ENCODE peak calls at places on chromosomes 16 and 17, in eight cellular contexts. One of them, this sample, is unnamed.

GRCh38 chr17:36691606-36692005 is 90.2 kb downstream of the MRM1 start:
- DNase-seq in breast epithelium: no peak
- DNase-seq in gastrocnemius medialis: no peak
- DNase-seq in lower leg skin: no peak
- DNase-seq in heart left ventricle: no peak
- DNase-seq in H54: no peak
- DNase-seq in upper lobe of left lung: no peak
- DNase-seq in A549: no peak
- DNase-seq in this sample: no peak

GRCh38 chr17:4900231-4901107 is 1.1 kb downstream of the C17orf107 start:
- DNase-seq in breast epithelium: no peak
- DNase-seq in gastrocnemius medialis: no peak
- DNase-seq in H54: no peak
- DNase-seq in upper lobe of left lung: peak
- DNase-seq in lower leg skin: no peak
- DNase-seq in heart left ventricle: no peak
- DNase-seq in A549: no peak
- DNase-seq in this sample: no peak

GRCh38 chr16:12793120-12793889 is 10.4 kb downstream of the CPPED1 start:
- DNase-seq in gastrocnemius medialis: no peak
- DNase-seq in heart left ventricle: no peak
- DNase-seq in upper lobe of left lung: no peak
- DNase-seq in lower leg skin: no peak
- DNase-seq in A549: no peak
- DNase-seq in H54: no peak
- DNase-seq in breast epithelium: no peak
- DNase-seq in this sample: no peak

GRCh38 chr16:21608647-21609328 is 9.4 kb downstream of the METTL9 start:
- DNase-seq in gastrocnemius medialis: no peak
- DNase-seq in upper lobe of left lung: peak
- DNase-seq in lower leg skin: no peak
- DNase-seq in H54: no peak
- DNase-seq in breast epithelium: no peak
- DNase-seq in A549: no peak
- DNase-seq in heart left ventricle: no peak
- DNase-seq in this sample: no peak

GRCh38 chr17:5919104-5919503 is 151.1 kb upstream of the WSCD1 start:
- DNase-seq in lower leg skin: peak
- DNase-seq in breast epithelium: no peak
- DNase-seq in upper lobe of left lung: no peak
- DNase-seq in gastrocnemius medialis: no peak
- DNase-seq in A549: no peak
- DNase-seq in H54: no peak
- DNase-seq in heart left ventricle: no peak
- DNase-seq in this sample: no peak

GRCh38 chr16:47586121-47586520 is 125.0 kb downstream of the PHKB start:
- DNase-seq in breast epithelium: no peak
- DNase-seq in A549: no peak
- DNase-seq in upper lobe of left lung: no peak
- DNase-seq in gastrocnemius medialis: no peak
- DNase-seq in H54: no peak
- DNase-seq in heart left ventricle: no peak
- DNase-seq in lower leg skin: no peak
- DNase-seq in this sample: no peak

GRCh38 chr16:60206511-60206910 is 1472.4 kb upstream of the GOT2 start:
- DNase-seq in upper lobe of left lung: no peak
- DNase-seq in gastrocnemius medialis: no peak
- DNase-seq in breast epithelium: no peak
- DNase-seq in lower leg skin: no peak
- DNase-seq in heart left ventricle: no peak
- DNase-seq in H54: no peak
- DNase-seq in A549: no peak
- DNase-seq in this sample: no peak

GRCh38 chr16:57863434-57864160 is 61.3 kb upstream of the KIFC3 start:
- DNase-seq in upper lobe of left lung: peak
- DNase-seq in breast epithelium: no peak
- DNase-seq in A549: peak
- DNase-seq in H54: peak
- DNase-seq in lower leg skin: peak
- DNase-seq in heart left ventricle: peak
- DNase-seq in gastrocnemius medialis: peak
- DNase-seq in this sample: peak

GRCh38 chr16:546909-547770 is 13.1 kb upstream of the PRR35 start:
- DNase-seq in lower leg skin: no peak
- DNase-seq in breast epithelium: peak
- DNase-seq in heart left ventricle: peak
- DNase-seq in A549: peak
- DNase-seq in upper lobe of left lung: peak
- DNase-seq in H54: no peak
- DNase-seq in gastrocnemius medialis: peak
- DNase-seq in this sample: peak

GRCh38 chr16:57988929-57989328 is 11.5 kb downstream of the ZNF319 start:
- DNase-seq in A549: peak
- DNase-seq in gastrocnemius medialis: no peak
- DNase-seq in breast epithelium: no peak
- DNase-seq in H54: no peak
- DNase-seq in heart left ventricle: peak
- DNase-seq in lower leg skin: no peak
- DNase-seq in upper lobe of left lung: peak
- DNase-seq in this sample: peak

GRCh38 chr17:60442271-60443201 is 20.2 kb downstream of the CHCT1 start:
- DNase-seq in lower leg skin: no peak
- DNase-seq in gastrocnemius medialis: no peak
- DNase-seq in breast epithelium: no peak
- DNase-seq in A549: no peak
- DNase-seq in upper lobe of left lung: no peak
- DNase-seq in H54: no peak
- DNase-seq in heart left ventricle: no peak
- DNase-seq in this sample: no peak

GRCh38 chr17:7380855-7381683 is at the start of gene TNK1:
- DNase-seq in upper lobe of left lung: peak
- DNase-seq in breast epithelium: peak
- DNase-seq in A549: no peak
- DNase-seq in heart left ventricle: peak
- DNase-seq in H54: no peak
- DNase-seq in lower leg skin: peak
- DNase-seq in gastrocnemius medialis: no peak
- DNase-seq in this sample: peak

GRCh38 chr17:50144845-50145531 is 5.5 kb downstream of the PPP1R9B start:
- DNase-seq in upper lobe of left lung: no peak
- DNase-seq in gastrocnemius medialis: peak
- DNase-seq in A549: no peak
- DNase-seq in H54: no peak
- DNase-seq in breast epithelium: peak
- DNase-seq in lower leg skin: no peak
- DNase-seq in heart left ventricle: no peak
- DNase-seq in this sample: no peak

GRCh38 chr17:58517928-58518609 is 3.6 kb upstream of the MTMR4 start:
- DNase-seq in lower leg skin: peak
- DNase-seq in H54: peak
- DNase-seq in heart left ventricle: peak
- DNase-seq in upper lobe of left lung: peak
- DNase-seq in breast epithelium: peak
- DNase-seq in A549: peak
- DNase-seq in gastrocnemius medialis: peak
- DNase-seq in this sample: peak
- TF ChIP-seq POLR2A in lower leg skin: no peak
- TF ChIP-seq POLR2A in H54: peak
- TF ChIP-seq POLR2A in heart left ventricle: peak
- TF ChIP-seq POLR2A in upper lobe of left lung: peak
- TF ChIP-seq POLR2A in breast epithelium: peak
- TF ChIP-seq POLR2A in A549: peak
- TF ChIP-seq POLR2A in gastrocnemius medialis: peak
- TF ChIP-seq POLR2A in this sample: peak

GRCh38 chr17:48429638-48430586 is at the start of gene SKAP1:
- DNase-seq in lower leg skin: no peak
- DNase-seq in H54: no peak
- DNase-seq in breast epithelium: peak
- DNase-seq in A549: no peak
- DNase-seq in gastrocnemius medialis: no peak
- DNase-seq in upper lobe of left lung: no peak
- DNase-seq in heart left ventricle: no peak
- DNase-seq in this sample: no peak
- TF ChIP-seq POLR2A in lower leg skin: no peak
- TF ChIP-seq POLR2A in H54: no peak
- TF ChIP-seq POLR2A in breast epithelium: no peak
- TF ChIP-seq POLR2A in A549: no peak
- TF ChIP-seq POLR2A in gastrocnemius medialis: no peak
- TF ChIP-seq POLR2A in upper lobe of left lung: no peak
- TF ChIP-seq POLR2A in heart left ventricle: no peak
- TF ChIP-seq POLR2A in this sample: no peak

GRCh38 chr16:3235856-3236669 is 1.1 kb upstream of the ZNF200 start:
- DNase-seq in heart left ventricle: peak
- DNase-seq in A549: peak
- DNase-seq in breast epithelium: no peak
- DNase-seq in gastrocnemius medialis: no peak
- DNase-seq in upper lobe of left lung: peak
- DNase-seq in H54: no peak
- DNase-seq in lower leg skin: peak
- DNase-seq in this sample: peak

DNA sequence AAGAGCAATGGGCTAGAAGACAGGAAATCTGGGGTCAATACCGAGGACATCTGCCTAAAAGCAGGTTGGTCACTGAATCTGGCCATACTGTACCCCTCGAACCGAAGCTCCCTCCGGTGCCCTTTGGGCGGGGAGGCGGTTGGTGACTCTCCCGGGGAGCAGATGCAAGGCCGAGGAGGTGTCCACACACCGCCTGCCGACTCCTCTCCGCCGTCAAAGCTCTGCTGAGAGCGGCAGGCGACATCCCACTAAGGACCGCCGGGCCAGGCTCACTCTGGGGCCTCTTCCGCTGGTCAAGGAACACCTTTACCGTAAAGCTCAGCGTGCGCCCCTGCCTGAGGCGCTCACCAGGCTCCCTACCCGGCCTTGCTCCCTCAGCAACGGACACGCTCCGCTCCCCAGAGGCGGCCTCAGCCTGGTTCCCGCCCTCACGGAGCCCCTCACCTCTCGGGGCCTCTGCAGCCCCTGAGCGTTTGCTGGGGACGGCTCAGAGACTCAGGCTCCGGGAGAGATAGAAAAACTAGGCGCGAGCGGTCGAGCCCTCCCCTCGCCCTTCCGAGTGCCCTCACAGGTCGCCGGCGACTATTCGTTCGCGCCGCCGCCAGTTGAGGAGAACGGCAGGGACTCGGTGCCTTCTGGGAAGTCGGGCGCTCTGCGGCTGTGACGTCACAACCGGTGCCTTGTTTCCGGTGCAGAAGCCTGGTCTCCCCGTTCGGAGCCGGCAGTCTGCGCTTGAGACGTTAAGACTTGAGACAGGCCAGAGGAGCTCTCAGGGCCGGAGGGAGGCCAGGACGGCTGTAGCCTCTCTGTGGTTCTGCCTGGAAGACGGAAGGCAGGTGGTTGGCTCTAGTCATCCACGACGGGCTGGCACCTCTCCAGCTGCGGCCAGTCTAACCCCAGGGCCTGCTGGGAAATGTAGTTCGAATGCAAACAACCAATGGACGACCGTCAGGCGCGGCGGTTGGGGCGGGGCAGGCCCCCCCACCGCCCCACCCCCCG is at the start of gene ZNF200:
- DNase-seq in upper lobe of left lung: peak
- DNase-seq in H54: peak
- DNase-seq in gastrocnemius medialis: peak
- DNase-seq in heart left ventricle: peak
- DNase-seq in breast epithelium: peak
- DNase-seq in lower leg skin: peak
- DNase-seq in A549: peak
- DNase-seq in this sample: peak
- TF ChIP-seq POLR2A in upper lobe of left lung: peak
- TF ChIP-seq POLR2A in H54: peak
- TF ChIP-seq POLR2A in gastrocnemius medialis: peak
- TF ChIP-seq POLR2A in heart left ventricle: peak
- TF ChIP-seq POLR2A in breast epithelium: no peak
- TF ChIP-seq POLR2A in lower leg skin: no peak
- TF ChIP-seq POLR2A in A549: peak
- TF ChIP-seq POLR2A in this sample: peak

GRCh38 chr16:31711344-31711845 is 162.2 kb upstream of the ZNF267 start:
- DNase-seq in lower leg skin: no peak
- DNase-seq in heart left ventricle: no peak
- DNase-seq in A549: no peak
- DNase-seq in upper lobe of left lung: no peak
- DNase-seq in H54: no peak
- DNase-seq in breast epithelium: no peak
- DNase-seq in gastrocnemius medialis: no peak
- DNase-seq in this sample: no peak
- TF ChIP-seq POLR2A in lower leg skin: no peak
- TF ChIP-seq POLR2A in heart left ventricle: no peak
- TF ChIP-seq POLR2A in A549: no peak
- TF ChIP-seq POLR2A in upper lobe of left lung: no peak
- TF ChIP-seq POLR2A in H54: no peak
- TF ChIP-seq POLR2A in breast epithelium: no peak
- TF ChIP-seq POLR2A in gastrocnemius medialis: no peak
- TF ChIP-seq POLR2A in this sample: no peak

GRCh38 chr17:20010886-20011402 is 1.8 kb downstream of the SPECC1 start:
- DNase-seq in H54: no peak
- DNase-seq in A549: no peak
- DNase-seq in gastrocnemius medialis: no peak
- DNase-seq in upper lobe of left lung: no peak
- DNase-seq in breast epithelium: no peak
- DNase-seq in lower leg skin: no peak
- DNase-seq in heart left ventricle: no peak
- DNase-seq in this sample: no peak

GRCh38 chr17:20010099-20010863 is 1.1 kb downstream of the SPECC1 start:
- DNase-seq in gastrocnemius medialis: no peak
- DNase-seq in A549: peak
- DNase-seq in lower leg skin: no peak
- DNase-seq in H54: peak
- DNase-seq in breast epithelium: no peak
- DNase-seq in upper lobe of left lung: peak
- DNase-seq in heart left ventricle: peak
- DNase-seq in this sample: no peak

GRCh38 chr17:20008242-20009051 is 712 bp upstream of the SPECC1 start:
- DNase-seq in lower leg skin: no peak
- DNase-seq in A549: peak
- DNase-seq in upper lobe of left lung: no peak
- DNase-seq in gastrocnemius medialis: no peak
- DNase-seq in heart left ventricle: peak
- DNase-seq in breast epithelium: no peak
- DNase-seq in H54: peak
- DNase-seq in this sample: no peak

GRCh38 chr17:20009052-20009301 is 182 bp upstream of the SPECC1 start:
- DNase-seq in breast epithelium: no peak
- DNase-seq in lower leg skin: no peak
- DNase-seq in A549: no peak
- DNase-seq in heart left ventricle: no peak
- DNase-seq in gastrocnemius medialis: no peak
- DNase-seq in H54: no peak
- DNase-seq in upper lobe of left lung: peak
- DNase-seq in this sample: no peak

GRCh38 chr17:20009302-20010098 is at the start of gene SPECC1:
- DNase-seq in A549: peak
- DNase-seq in upper lobe of left lung: peak
- DNase-seq in H54: peak
- DNase-seq in heart left ventricle: peak
- DNase-seq in lower leg skin: peak
- DNase-seq in breast epithelium: peak
- DNase-seq in gastrocnemius medialis: peak
- DNase-seq in this sample: peak
- TF ChIP-seq POLR2A in A549: peak
- TF ChIP-seq POLR2A in upper lobe of left lung: no peak
- TF ChIP-seq POLR2A in H54: no peak
- TF ChIP-seq POLR2A in heart left ventricle: peak
- TF ChIP-seq POLR2A in lower leg skin: no peak
- TF ChIP-seq POLR2A in breast epithelium: no peak
- TF ChIP-seq POLR2A in gastrocnemius medialis: peak
- TF ChIP-seq POLR2A in this sample: no peak